ENCODE peak calls at places on chromosomes 5 and 9, in ten cellular contexts. K is A549, J is ovary, Q is suprapubic skin, R is testis, G is esophagus squamous epithelium, S is astrocyte, O is Peyer's patch, D is HepG2, A is left ventricle myocardium inferior. B is an unnamed sample. For H3K4me1, the result is how much of the 10 kb centered on the place peaks cover.

GRCh38 chr9:2228132-2228531 is 213.0 kb downstream of the SMARCA2 start:
- DNase-seq in K (no peak), J (no peak), Q (no peak), R (peak), G (no peak), S (no peak), O (peak), D (no peak), A (no peak), B (no peak)

GRCh38 chr5:134236820-134237219 is 10.9 kb upstream of the PPP2CA start:
- DNase-seq in K (no peak), J (no peak), Q (no peak), R (no peak), G (no peak), S (no peak), O (no peak), D (no peak), A (no peak), B (no peak)

GRCh38 chr9:37036237-37037136 is 2.4 kb upstream of the PAX5 start:
- DNase-seq in K (no peak), J (peak), Q (peak), R (peak), G (no peak), S (no peak), O (peak), D (no peak), A (no peak), B (no peak)

GRCh38 chr5:37792976-37793328 is 46.9 kb downstream of the GDNF start:
- DNase-seq in K (no peak), J (no peak), Q (no peak), R (no peak), G (no peak), S (peak), O (no peak), D (no peak), A (no peak), B (no peak)

GRCh38 chr9:114096866-114097612 is 2.1 kb downstream of the KIF12 start:
- DNase-seq in K (no peak), J (no peak), Q (peak), R (no peak), G (no peak), S (no peak), O (no peak), D (no peak), A (no peak), B (no peak)

GRCh38 chr5:141560725-141561483 is 57.9 kb downstream of the DIAPH1 start:
- DNase-seq in K (no peak), J (peak), Q (peak), R (peak), G (peak), S (peak), O (peak), D (peak), A (peak), B (peak)

GRCh38 chr5:39015743-39016586 is 58.2 kb downstream of the RICTOR start:
- DNase-seq in K (no peak), J (no peak), Q (no peak), R (no peak), G (no peak), S (peak), O (no peak), D (peak), A (no peak), B (no peak)

GRCh38 chr5:103519550-103519949 is 43.0 kb downstream of the NUDT12 start:
- DNase-seq in K (no peak), J (no peak), Q (no peak), R (no peak), G (no peak), S (no peak), O (no peak), D (no peak), A (no peak), B (no peak)

GRCh38 chr5:1371191-1371590 is 26.3 kb upstream of the CLPTM1L start:
- DNase-seq in K (no peak), J (no peak), Q (no peak), R (no peak), G (no peak), S (no peak), O (no peak), D (no peak), A (no peak), B (no peak)

GRCh38 chr9:127942152-127943010 is 4.7 kb upstream of the DPM2 start:
- DNase-seq in K (peak), J (peak), Q (no peak), R (peak), G (no peak), S (no peak), O (peak), D (peak), A (peak), B (peak)

GRCh38 chr5:156812959-156813358 is 37.1 kb upstream of the PPP1R2B start:
- DNase-seq in K (no peak), J (no peak), Q (no peak), R (no peak), G (no peak), S (no peak), O (no peak), D (no peak), A (no peak), B (no peak)

GRCh38 chr9:136045595-136046554 is 49.2 kb downstream of the NACC2 start:
- DNase-seq in K (no peak), J (no peak), Q (no peak), R (no peak), G (no peak), S (no peak), O (no peak), D (no peak), A (no peak), B (peak)

GRCh38 chr9:18969095-18969494 is 63.9 kb downstream of the SAXO1 start:
- DNase-seq in K (no peak), J (no peak), Q (no peak), R (peak), G (no peak), S (no peak), O (no peak), D (no peak), A (no peak), B (no peak)
- H3K4me1 ChIP-seq in K (under half), J (under half), Q (under half), R (under half), G (under half), S (under half), O (under half), D (under half), A (under half), B (under half)

GRCh38 chr5:123559434-123559775 is 47.4 kb downstream of the CSNK1G3 start:
- DNase-seq in K (no peak), J (no peak), Q (no peak), R (no peak), G (no peak), S (no peak), O (no peak), D (no peak), A (no peak), B (no peak)

GRCh38 chr5:123557907-123558306 is 45.9 kb downstream of the CSNK1G3 start:
- DNase-seq in K (no peak), J (no peak), Q (no peak), R (no peak), G (no peak), S (no peak), O (no peak), D (no peak), A (no peak), B (no peak)

GRCh38 chr5:123549256-123549904 is 37.4 kb downstream of the CSNK1G3 start:
- DNase-seq in K (no peak), J (no peak), Q (no peak), R (no peak), G (no peak), S (no peak), O (peak), D (no peak), A (no peak), B (no peak)

GRCh38 chr5:123558762-123559433 is 46.9 kb downstream of the CSNK1G3 start:
- DNase-seq in K (no peak), J (no peak), Q (no peak), R (no peak), G (no peak), S (no peak), O (no peak), D (no peak), A (no peak), B (no peak)

DNA sequence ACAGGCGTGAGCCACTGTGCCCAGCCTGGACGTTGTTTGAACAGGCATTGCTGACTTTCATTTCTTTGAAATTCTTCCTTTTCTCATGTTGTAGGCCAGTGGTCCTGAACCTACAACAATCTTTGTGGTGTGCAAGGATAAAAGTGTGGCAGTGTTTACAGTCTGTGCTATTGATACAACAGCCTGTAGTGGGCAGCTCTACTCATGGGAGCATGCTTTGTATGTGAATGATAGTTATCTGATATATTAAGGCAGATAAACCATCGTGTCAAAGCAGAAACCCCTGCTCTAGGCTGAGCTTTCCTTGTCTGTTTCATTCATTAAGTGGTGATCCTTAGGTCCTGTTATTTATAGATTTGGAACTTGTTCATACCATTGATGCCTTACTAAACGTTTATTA is 42.6 kb downstream of the CSNK1G3 start:
- DNase-seq in K (no peak), J (no peak), Q (no peak), R (no peak), G (no peak), S (no peak), O (no peak), D (no peak), A (no peak), B (no peak)
- TF ChIP-seq CTCF in K (no peak), J (no peak), Q (no peak), R (no peak), G (no peak), S (no peak), O (no peak), D (no peak), A (no peak), B (no peak)

DNA sequence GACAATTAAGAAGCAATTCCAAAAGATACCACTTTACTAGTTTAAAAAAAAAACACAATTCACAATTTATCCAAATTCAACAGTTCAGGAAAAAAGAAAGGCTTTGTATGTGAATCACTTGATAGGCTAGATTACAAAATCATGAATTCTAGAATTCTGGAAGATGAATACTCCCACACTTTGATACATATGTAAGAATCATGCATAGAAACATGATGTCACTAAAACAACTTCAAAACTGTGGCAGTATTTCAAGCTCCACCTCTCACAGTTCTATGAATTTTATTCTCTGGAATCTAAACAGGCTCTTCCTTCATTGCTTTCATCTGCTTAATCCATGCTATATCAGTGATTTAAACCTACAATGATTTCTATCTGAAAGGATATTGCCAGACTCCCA is 51.0 kb downstream of the GNAQ start:
- DNase-seq in K (no peak), J (no peak), Q (no peak), R (no peak), G (no peak), S (peak), O (no peak), D (no peak), A (no peak), B (no peak)
- H3K4me1 ChIP-seq in K (half or more), J (under half), Q (under half), R (under half), G (under half), S (under half), O (under half), D (under half), A (half or more), B (under half)

DNA sequence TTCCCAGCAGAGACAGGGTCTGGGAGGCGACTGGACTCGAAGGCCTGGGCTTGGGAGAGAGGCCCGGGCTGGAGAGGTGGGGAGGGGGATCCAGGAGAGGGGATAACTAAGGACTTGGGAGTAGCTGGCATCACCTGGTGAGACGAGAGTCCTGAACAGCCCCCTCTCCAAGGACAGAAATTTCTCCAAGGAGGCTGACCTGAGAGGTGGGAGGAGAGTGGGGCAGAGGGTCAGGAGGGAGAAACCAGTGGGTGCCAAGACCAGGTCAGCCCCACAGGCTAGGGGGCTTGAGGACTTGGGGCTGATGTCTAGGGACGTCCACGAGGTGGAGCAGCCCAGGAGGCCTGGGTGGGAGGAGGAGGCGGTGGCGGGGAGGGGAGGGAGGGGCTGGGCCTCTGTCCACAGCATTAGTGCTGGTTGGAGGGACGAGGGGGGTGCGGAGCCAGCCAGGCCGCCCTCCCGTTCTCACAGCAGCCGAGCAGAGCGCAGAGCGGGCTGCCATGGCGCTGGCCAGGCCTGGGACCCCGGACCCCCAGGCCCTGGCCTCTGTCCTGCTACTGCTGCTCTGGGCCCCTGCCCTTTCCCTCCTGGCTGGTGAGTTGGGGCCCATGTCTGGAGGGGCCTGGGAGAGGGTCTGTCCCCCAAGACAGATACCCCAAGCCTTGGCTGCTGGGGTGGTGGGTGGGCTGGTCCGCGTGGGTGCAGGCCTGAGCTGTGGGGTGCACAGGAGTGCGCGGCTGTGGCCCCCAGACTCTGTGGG is at the start of gene CRB2:
- DNase-seq in K (no peak), J (no peak), Q (no peak), R (no peak), G (no peak), S (no peak), O (no peak), D (peak), A (no peak), B (no peak)
- TF ChIP-seq CTCF in K (no peak), J (no peak), Q (no peak), R (no peak), G (no peak), S (no peak), O (no peak), D (peak), A (no peak), B (no peak)

GRCh38 chr9:38289486-38290275 is 102.8 kb upstream of the ALDH1B1 start:
- DNase-seq in K (no peak), J (no peak), Q (no peak), R (no peak), G (no peak), S (no peak), O (peak), D (no peak), A (no peak), B (peak)
- H3K4me1 ChIP-seq in K (under half), J (under half), Q (under half), R (under half), G (under half), S (under half), O (under half), D (under half), A (under half), B (under half)

GRCh38 chr9:126483468-126484056 is 130.2 kb upstream of the LMX1B start:
- DNase-seq in K (no peak), J (no peak), Q (no peak), R (no peak), G (no peak), S (no peak), O (no peak), D (no peak), A (no peak), B (no peak)

GRCh38 chr9:126481862-126482261 is 131.9 kb upstream of the LMX1B start:
- DNase-seq in K (no peak), J (no peak), Q (no peak), R (no peak), G (no peak), S (no peak), O (no peak), D (no peak), A (no peak), B (no peak)

GRCh38 chr9:126479515-126479914 is 134.2 kb upstream of the LMX1B start:
- DNase-seq in K (no peak), J (no peak), Q (no peak), R (no peak), G (no peak), S (no peak), O (no peak), D (no peak), A (no peak), B (no peak)

GRCh38 chr9:126480810-126481209 is 132.9 kb upstream of the LMX1B start:
- DNase-seq in K (no peak), J (no peak), Q (no peak), R (no peak), G (no peak), S (no peak), O (no peak), D (no peak), A (no peak), B (no peak)

DNA sequence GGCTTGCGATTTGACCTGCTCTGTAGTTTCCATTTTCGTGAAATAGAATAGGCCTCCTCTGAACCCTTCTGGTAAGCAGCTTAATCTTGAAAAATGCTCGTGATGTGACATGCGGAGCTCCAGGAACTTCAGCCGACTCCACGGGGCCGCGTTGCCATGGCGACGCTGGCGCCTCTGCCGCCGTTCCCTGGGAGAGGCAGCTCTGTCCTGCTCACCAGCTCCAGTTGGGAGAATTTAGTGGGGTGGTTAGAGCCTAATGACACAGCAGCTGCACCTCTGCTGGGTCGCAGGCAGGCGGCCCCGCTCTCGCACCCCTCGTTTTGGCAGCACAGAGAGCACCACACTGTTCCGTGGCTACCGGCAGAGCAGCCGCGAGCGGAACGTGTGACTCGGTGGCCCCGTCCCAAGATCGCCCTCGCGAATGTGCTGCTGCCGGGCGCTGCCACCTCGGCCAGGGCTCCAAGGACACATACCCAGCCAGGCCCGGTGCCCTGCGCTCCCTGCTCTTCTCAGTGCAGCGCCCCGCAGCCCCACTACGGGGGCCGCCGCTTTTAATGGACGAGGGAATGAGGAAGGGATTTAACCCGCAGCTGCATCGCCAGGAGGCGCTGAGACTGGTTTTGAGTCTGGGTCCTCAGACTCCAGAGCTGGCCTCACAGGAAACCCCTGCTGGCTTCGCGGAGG is 131.2 kb upstream of the LMX1B start:
- DNase-seq in K (no peak), J (peak), Q (no peak), R (peak), G (no peak), S (peak), O (no peak), D (no peak), A (no peak), B (no peak)
- TF ChIP-seq CTCF in K (no peak), J (no peak), Q (no peak), R (no peak), G (no peak), S (no peak), O (no peak), D (no peak), A (no peak), B (no peak)

GRCh38 chr5:179272326-179273073 is 72.8 kb downstream of the ADAMTS2 start:
- DNase-seq in K (no peak), J (peak), Q (peak), R (no peak), G (no peak), S (no peak), O (no peak), D (no peak), A (peak), B (peak)
- H3K4me1 ChIP-seq in K (under half), J (half or more), Q (half or more), R (under half), G (under half), S (under half), O (under half), D (under half), A (under half), B (under half)

GRCh38 chr5:81189875-81190467 is 43.2 kb upstream of the CKMT2 start:
- DNase-seq in K (no peak), J (no peak), Q (no peak), R (no peak), G (no peak), S (no peak), O (no peak), D (no peak), A (no peak), B (no peak)

GRCh38 chr5:81194633-81195333 is 38.3 kb upstream of the CKMT2 start:
- DNase-seq in K (peak), J (peak), Q (peak), R (peak), G (peak), S (peak), O (peak), D (peak), A (peak), B (peak)

GRCh38 chr5:81191726-81192125 is 41.4 kb upstream of the CKMT2 start:
- DNase-seq in K (no peak), J (no peak), Q (no peak), R (no peak), G (no peak), S (no peak), O (no peak), D (no peak), A (no peak), B (no peak)

GRCh38 chr5:81195334-81195929 is 37.7 kb upstream of the CKMT2 start:
- DNase-seq in K (no peak), J (no peak), Q (no peak), R (no peak), G (no peak), S (peak), O (no peak), D (no peak), A (no peak), B (no peak)

DNA sequence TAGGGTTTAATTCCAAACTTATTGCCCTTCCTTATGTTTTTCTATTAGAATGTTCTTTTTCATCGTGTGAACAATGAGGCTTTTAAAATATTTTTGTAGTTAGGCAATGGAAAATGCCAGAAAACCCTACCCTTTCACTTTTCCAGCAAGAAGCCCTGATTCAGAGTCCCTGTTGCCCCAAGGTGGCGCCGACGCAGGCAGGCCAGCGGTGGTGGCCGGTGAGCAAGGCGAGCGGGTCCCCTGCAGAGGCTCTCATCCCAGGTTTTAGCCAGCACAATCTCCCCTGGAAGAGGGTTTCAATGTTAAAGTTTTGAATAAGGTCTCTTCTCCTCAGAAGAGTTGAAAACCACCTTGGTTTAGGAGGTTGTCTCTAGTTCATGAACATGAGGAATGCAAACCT is 40.8 kb upstream of the CKMT2 start:
- DNase-seq in K (no peak), J (no peak), Q (no peak), R (no peak), G (no peak), S (no peak), O (no peak), D (no peak), A (no peak), B (no peak)
- TF ChIP-seq CTCF in K (no peak), J (no peak), Q (no peak), R (no peak), G (no peak), S (no peak), O (no peak), D (no peak), A (no peak), B (no peak)